ENCODE peak calls at places on chromosomes 5 and 9, in seven cellular contexts. Z is transverse colon, J is A549, V is H1, N is upper lobe of left lung, I is SK-N-SH, F is HepG2. B is an unnamed sample. For H3K4me1, the result is how much of the 10 kb centered on the place peaks cover.

GRCh38 chr9:114339130-114339908 is 9.7 kb downstream of the ORM2 start:
- DNase-seq in Z (peak), J (peak), V (peak), N (peak), I (peak), F (peak), B (peak)

GRCh38 chr5:151021771-151022170 is 1.4 kb downstream of the GPX3 start:
- DNase-seq in Z (no peak), J (no peak), V (no peak), N (no peak), I (no peak), F (no peak), B (no peak)

GRCh38 chr5:141825836-141826560 is 52.2 kb downstream of the PCDH1 start:
- DNase-seq in Z (no peak), J (peak), V (no peak), N (no peak), I (peak), F (no peak), B (no peak)

GRCh38 chr5:179061025-179061424 is 852 bp downstream of the ZNF354C start:
- DNase-seq in Z (no peak), J (no peak), V (no peak), N (no peak), I (no peak), F (no peak), B (no peak)

GRCh38 chr5:14706615-14707021 is 42.1 kb downstream of the OTULIN start:
- DNase-seq in Z (no peak), J (no peak), V (no peak), N (no peak), I (peak), F (no peak), B (no peak)

GRCh38 chr9:109627042-109627441 is 128.9 kb upstream of the PTPN3 start:
- DNase-seq in Z (no peak), J (no peak), V (no peak), N (no peak), I (no peak), F (no peak), B (no peak)

GRCh38 chr5:150560401-150561191 is 52.7 kb downstream of the NDST1 start:
- DNase-seq in Z (peak), J (peak), V (peak), N (peak), I (peak), F (peak), B (peak)

GRCh38 chr5:139410886-139411835 is 7.3 kb upstream of the SPATA24 start:
- DNase-seq in Z (no peak), J (no peak), V (no peak), N (no peak), I (no peak), F (no peak), B (peak)

GRCh38 chr9:81058776-81059175 is 630.6 kb downstream of the TLE1 start:
- DNase-seq in Z (no peak), J (no peak), V (no peak), N (no peak), I (no peak), F (no peak), B (no peak)

GRCh38 chr5:137223324-137224295 is 275.5 kb downstream of the SPOCK1 start:
- DNase-seq in Z (no peak), J (no peak), V (no peak), N (no peak), I (no peak), F (no peak), B (no peak)

GRCh38 chr5:176837707-176838115 is 27.4 kb downstream of the UNC5A start:
- DNase-seq in Z (peak), J (peak), V (peak), N (peak), I (no peak), F (peak), B (peak)

GRCh38 chr9:109793196-109793595 is 13.2 kb downstream of the PALM2AKAP2 start:
- DNase-seq in Z (no peak), J (peak), V (no peak), N (no peak), I (no peak), F (no peak), B (no peak)

GRCh38 chr9:20606637-20607036 is 15.7 kb downstream of the MLLT3 start:
- DNase-seq in Z (no peak), J (peak), V (no peak), N (peak), I (no peak), F (no peak), B (peak)
- H3K4me3 ChIP-seq in Z (no peak), J (no peak), V (no peak), N (no peak), I (no peak), F (no peak), B (peak)

DNA sequence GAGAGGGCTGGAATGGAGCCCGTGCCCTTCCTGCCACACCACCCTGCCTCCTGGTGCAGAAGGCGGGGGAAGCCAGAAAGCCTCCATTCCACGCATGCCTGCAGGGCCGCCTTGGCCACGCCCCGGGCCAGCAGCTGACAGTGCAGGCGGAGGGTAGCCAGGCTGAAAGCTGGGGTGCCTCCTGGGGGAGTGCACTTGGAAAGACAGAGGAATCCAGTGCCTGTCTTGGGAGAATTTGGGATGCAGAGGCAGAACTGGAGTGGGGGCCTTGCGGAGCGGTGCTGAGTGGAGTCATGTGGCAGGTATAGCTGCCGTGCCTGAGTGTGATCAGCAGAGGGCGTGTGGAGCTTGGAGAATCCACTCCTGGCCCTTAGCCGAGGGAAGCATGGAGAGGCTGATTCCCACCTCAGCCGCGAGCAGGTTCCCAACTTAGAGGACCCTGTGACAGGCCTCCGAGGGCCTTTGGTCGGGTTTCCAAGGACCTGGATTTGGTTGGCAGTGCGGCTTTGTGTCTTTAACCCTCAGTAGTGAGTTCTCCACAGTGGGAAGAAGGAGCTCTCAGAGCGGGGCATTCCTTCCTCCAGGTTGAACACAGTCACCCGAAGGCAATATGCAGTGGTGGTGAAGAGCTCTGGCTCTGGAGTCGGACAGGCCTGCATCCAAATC is 9.1 kb upstream of the URM1 start:
- DNase-seq in Z (peak), J (peak), V (peak), N (peak), I (peak), F (peak), B (peak)
- TF ChIP-seq EP300 in Z (no peak), J (no peak), V (no peak), N (no peak), I (no peak), F (no peak), B (no peak)

DNA sequence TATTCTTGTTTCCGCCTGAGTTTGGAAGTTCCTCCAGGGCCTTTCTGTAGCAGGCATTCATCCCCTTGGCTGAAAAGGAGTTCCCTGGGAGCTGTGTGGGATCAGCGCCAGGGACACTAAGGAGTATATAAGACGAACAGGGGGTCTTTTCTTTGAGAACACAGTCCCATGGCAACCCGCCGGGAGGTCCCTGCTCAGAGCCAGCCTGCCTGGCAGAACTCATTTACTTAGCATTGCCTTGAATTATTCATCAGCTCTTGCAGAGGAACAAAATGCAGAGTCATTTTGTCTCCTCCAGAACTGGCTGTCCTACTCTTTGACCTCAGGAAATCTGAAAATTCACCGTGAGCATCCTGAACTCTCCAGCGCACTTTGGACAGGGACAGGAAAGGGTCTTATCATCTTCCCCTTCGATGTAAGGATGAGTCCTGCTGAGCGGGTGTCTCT is 120.4 kb upstream of the OSMR start:
- DNase-seq in Z (no peak), J (no peak), V (no peak), N (no peak), I (no peak), F (no peak), B (no peak)
- H3K4me1 ChIP-seq in Z (under half), J (under half), V (under half), N (under half), I (under half), F (under half), B (under half)

DNA sequence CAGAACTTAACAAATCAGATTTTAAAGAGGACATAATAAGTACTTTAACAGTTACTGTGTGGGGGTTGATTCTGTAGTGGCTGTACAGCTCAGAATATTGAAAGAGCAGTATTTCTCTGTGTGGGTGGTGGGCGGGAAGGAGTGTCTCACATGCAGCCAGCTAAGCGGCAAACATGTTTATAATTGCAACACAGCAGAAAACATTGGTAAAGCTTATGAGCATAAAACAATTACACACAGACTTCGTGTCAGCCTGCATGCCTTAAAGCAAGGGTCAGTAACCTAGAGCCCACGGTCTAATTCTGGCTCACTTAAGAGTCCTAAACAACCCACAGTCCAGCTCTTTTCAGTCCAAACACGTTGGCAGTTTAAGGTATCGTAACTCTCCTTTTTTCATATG is 24.7 kb upstream of the CSNK1G3 start:
- DNase-seq in Z (no peak), J (no peak), V (no peak), N (no peak), I (no peak), F (no peak), B (no peak)
- H3K4me3 ChIP-seq in Z (no peak), J (no peak), V (no peak), N (no peak), I (no peak), F (no peak), B (no peak)

GRCh38 chr9:105044458-105044857 is 116.5 kb upstream of the ABCA1 start:
- DNase-seq in Z (no peak), J (no peak), V (no peak), N (no peak), I (no peak), F (no peak), B (no peak)

GRCh38 chr9:105050296-105050695 is 122.3 kb upstream of the ABCA1 start:
- DNase-seq in Z (no peak), J (no peak), V (no peak), N (no peak), I (no peak), F (no peak), B (no peak)

GRCh38 chr9:105043370-105043936 is 115.5 kb upstream of the ABCA1 start:
- DNase-seq in Z (no peak), J (no peak), V (no peak), N (no peak), I (no peak), F (no peak), B (no peak)

GRCh38 chr9:105047652-105048031 is 119.7 kb upstream of the ABCA1 start:
- DNase-seq in Z (no peak), J (no peak), V (no peak), N (no peak), I (no peak), F (peak), B (no peak)

GRCh38 chr9:105046907-105047651 is 119.1 kb upstream of the ABCA1 start:
- DNase-seq in Z (no peak), J (no peak), V (no peak), N (no peak), I (peak), F (no peak), B (no peak)
- TF ChIP-seq EP300 in Z (no peak), J (no peak), V (no peak), N (no peak), I (no peak), F (no peak), B (no peak)

DNA sequence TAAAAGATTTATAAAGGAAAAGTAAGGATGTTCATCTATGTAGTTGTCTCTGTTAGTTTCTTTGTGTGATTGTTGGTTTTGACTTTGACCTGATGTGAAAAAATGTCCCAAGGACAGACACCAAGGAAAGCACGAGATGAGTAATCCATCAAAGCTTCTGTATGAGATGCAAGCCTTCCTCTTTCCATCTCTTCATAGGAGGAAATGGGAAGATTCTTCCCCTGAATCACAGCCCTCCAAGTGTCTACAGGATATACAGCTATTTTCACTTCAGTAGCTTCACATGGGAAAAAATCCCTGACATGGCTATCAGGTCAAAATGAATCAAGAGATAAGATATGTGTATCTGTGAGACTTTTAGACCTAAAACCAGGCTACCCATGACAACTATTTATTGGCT is 29.0 kb upstream of the CEMIP2 start:
- DNase-seq in Z (no peak), J (peak), V (no peak), N (no peak), I (no peak), F (no peak), B (no peak)
- H3K4me1 ChIP-seq in Z (under half), J (half or more), V (under half), N (under half), I (under half), F (under half), B (under half)

DNA sequence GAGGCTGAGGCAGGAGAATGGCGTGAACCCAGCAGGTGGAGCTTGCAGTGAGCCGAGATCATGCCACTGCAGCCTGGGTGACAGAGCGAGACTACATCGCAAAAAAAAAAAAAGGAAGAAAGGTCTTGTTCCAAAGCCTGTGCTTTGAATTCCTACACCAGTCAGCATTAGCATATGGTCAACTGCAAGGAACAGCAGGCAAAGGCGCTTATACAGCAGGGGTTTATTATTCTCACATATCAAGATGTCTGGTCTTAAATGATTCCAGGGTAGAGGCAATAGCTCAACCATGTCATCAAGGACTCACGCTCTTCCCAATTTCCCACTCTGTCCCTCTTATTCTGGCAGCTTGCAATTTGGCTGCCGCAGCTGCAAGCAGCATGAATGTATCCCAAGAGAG is 28.6 kb upstream of the HRH2 start:
- DNase-seq in Z (no peak), J (no peak), V (no peak), N (no peak), I (no peak), F (no peak), B (no peak)
- H3K4me3 ChIP-seq in Z (no peak), J (no peak), V (no peak), N (no peak), I (no peak), F (no peak), B (no peak)

DNA sequence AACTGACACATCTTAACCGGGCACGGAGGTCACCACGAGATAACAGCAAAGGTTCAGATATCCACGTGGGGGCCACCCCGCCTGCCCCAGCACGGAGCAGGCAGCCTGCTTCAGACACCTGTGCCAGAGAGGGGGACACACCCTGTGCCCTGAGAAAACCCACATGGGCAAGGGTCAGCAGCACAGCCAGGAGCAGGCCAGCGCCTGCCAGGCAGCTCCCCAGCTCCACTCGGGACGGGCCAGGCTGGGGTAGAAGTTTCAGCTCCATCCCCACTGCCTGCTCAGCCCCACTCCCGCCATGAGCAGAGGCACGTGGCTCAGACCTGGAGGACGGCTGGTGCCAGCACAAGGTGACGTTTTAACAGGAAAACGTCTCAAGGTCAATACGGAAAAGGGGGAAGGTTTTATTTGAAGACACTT is 22.2 kb downstream of the SLC12A7 start:
- DNase-seq in Z (no peak), J (no peak), V (no peak), N (no peak), I (no peak), F (no peak), B (no peak)
- TF ChIP-seq EP300 in Z (no peak), J (no peak), V (no peak), N (no peak), I (no peak), F (no peak), B (no peak)